ENCODE peak calls at places on chromosomes 2 and 18, in four cellular contexts. G is mesendoderm, R is PC-9, Y is upper lobe of right lung. J is an unnamed sample. For H3K4me1 and H3K36me3, the result is how much of the 10 kb centered on the place peaks cover.

GRCh38 chr2:181275643-181276070 is 181.5 kb upstream of the ITGA4 start:
- DNase-seq in R (no peak), Y (no peak), G (peak), J (no peak)

GRCh38 chr2:100561191-100561590 is 1.6 kb upstream of the PDCL3 start:
- DNase-seq in R (no peak), Y (no peak), G (no peak), J (no peak)

GRCh38 chr2:25297738-25298137 is 44.0 kb downstream of the DNMT3A start:
- DNase-seq in Y (no peak), G (peak), R (peak), J (no peak)

GRCh38 chr18:65786400-65786948 is 35.7 kb downstream of the CDH7 start:
- DNase-seq in R (no peak), Y (no peak), G (peak), J (no peak)

GRCh38 chr2:241724259-241724974 is 10.0 kb upstream of the D2HGDH start:
- DNase-seq in Y (no peak), G (peak), R (no peak), J (no peak)

GRCh38 chr18:45481846-45482245 is 133.4 kb upstream of the SLC14A2 start:
- DNase-seq in Y (no peak), G (no peak), R (no peak), J (no peak)

GRCh38 chr2:134482766-134483340 is 229.0 kb downstream of the MGAT5 start:
- DNase-seq in R (no peak), G (no peak), Y (no peak), J (peak)

GRCh38 chr2:62789918-62790317 is 84.4 kb downstream of the EHBP1 start:
- DNase-seq in G (no peak), R (no peak), Y (no peak), J (no peak)

GRCh38 chr2:177271981-177272666 is 7.6 kb upstream of the NFE2L2 start:
- DNase-seq in G (no peak), Y (no peak), R (no peak), J (no peak)

GRCh38 chr2:96552284-96553175 is 16.0 kb downstream of the ARID5A start:
- DNase-seq in Y (no peak), G (no peak), R (no peak), J (no peak)

GRCh38 chr2:171702781-171703556 is 15.7 kb downstream of the DYNC1I2 start:
- DNase-seq in R (no peak), G (no peak), Y (no peak), J (no peak)

GRCh38 chr2:120499784-120500495 is 154.0 kb downstream of the INHBB start:
- DNase-seq in Y (peak), R (peak), G (no peak), J (no peak)

GRCh38 chr2:170464268-170464667 is 250.9 kb upstream of the SP5 start:
- DNase-seq in G (no peak), R (no peak), Y (no peak), J (no peak)

GRCh38 chr18:76380791-76381405 is 114.1 kb downstream of the ZNF516 start:
- DNase-seq in G (peak), Y (no peak), R (no peak), J (no peak)
- H3K4me1 ChIP-seq in G (under half), Y (under half), R (under half), J (under half)

DNA sequence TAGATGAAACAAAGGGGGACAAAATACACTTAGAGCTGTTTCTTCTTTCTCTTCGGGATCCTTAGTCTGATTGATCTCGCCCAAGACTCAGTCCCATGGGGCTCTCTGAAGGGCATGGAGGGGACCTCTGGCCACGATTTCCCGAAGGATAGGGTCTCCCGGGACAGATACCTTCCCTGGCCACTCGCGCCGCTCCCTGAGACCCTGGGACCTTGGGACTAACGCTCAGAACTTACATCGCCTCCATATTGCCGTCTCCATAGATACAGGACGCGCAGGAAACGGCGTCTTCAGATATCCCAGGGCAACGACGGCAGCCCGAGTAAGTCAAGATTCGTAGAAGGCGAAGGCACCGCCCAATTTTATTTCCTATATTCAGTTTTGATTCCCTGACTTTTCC is at the start of gene CFAP65:
- DNase-seq in R (no peak), G (peak), Y (no peak), J (no peak)
- H3K4me3 ChIP-seq in R (peak), G (peak), Y (peak), J (no peak)

GRCh38 chr2:231161252-231162035 is 36.6 kb upstream of the HTR2B start:
- DNase-seq in Y (no peak), R (no peak), G (no peak), J (no peak)

GRCh38 chr2:231160701-231161100 is 35.9 kb upstream of the HTR2B start:
- DNase-seq in Y (no peak), G (no peak), R (no peak), J (no peak)

GRCh38 chr2:231159306-231159705 is 34.5 kb upstream of the HTR2B start:
- DNase-seq in G (no peak), Y (no peak), R (no peak), J (no peak)

GRCh38 chr2:231162036-231162345 is 36.4 kb upstream of the ARMC9 start:
- DNase-seq in R (peak), Y (no peak), G (no peak), J (no peak)

DNA sequence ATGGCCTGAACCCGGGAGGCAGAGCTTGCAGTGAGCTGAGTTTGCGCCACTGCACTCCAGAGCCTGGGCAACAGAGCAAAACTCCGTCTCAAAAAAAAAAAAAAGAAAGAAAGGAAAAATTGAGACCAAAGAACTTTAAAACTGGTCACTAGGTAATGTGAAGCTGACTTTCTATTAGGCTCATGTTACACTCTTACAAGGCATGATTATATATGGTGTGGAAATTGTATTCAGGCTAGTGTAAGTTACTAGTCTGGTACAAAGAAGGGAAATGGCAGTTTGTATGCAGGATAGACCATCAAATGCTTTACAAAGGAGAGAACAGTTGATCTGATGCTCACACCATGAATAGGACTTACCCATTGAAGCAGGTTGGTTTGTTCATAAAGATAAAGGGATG is 35.4 kb upstream of the ARMC9 start:
- DNase-seq in Y (no peak), R (no peak), G (no peak), J (no peak)
- H3K36me3 ChIP-seq in Y (under half), R (under half), G (under half), J (under half)

DNA sequence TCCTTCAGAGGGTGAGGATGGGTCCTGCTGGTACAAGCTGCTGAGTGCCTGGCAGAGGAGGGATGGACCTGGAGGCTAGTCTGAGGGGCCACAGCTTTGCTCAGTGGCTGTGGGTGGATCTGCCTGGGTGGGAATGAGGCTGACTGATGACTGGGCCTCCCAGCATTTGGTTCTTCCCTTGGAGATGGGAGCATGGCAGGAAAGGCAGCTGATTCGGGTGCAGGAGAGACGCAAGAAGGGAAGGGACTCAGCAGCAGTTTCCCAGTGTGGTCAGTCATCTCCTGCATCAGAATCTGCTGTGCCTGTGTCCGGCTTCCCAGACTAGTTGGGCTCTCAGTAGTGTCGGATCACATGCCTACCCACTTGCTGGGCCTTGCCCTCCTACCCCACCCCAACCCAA is 7.3 kb downstream of the WIPF1 start:
- DNase-seq in R (no peak), Y (no peak), G (no peak), J (no peak)
- H3K4me1 ChIP-seq in R (under half), Y (under half), G (under half), J (under half)

GRCh38 chr2:74439373-74440004 is 2.2 kb downstream of the RTKN start:
- DNase-seq in R (no peak), G (no peak), Y (no peak), J (no peak)
- H3K4me3 ChIP-seq in R (peak), G (peak), Y (peak), J (peak)

GRCh38 chr2:99430614-99431258 is 59.1 kb downstream of the REV1 start:
- DNase-seq in R (no peak), G (no peak), Y (no peak), J (no peak)
- H3K36me3 ChIP-seq in R (under half), G (under half), Y (half or more), J (under half)

GRCh38 chr18:9115984-9116383 is 13.5 kb downstream of the NDUFV2 start:
- DNase-seq in Y (no peak), G (no peak), R (no peak), J (no peak)

GRCh38 chr18:9117980-9118841 is 15.7 kb downstream of the NDUFV2 start:
- DNase-seq in R (no peak), G (no peak), Y (no peak), J (no peak)

GRCh38 chr18:9108911-9109310 is 6.4 kb downstream of the NDUFV2 start:
- DNase-seq in G (no peak), Y (no peak), R (no peak), J (no peak)

GRCh38 chr18:9109523-9109922 is 7.0 kb downstream of the NDUFV2 start:
- DNase-seq in R (no peak), Y (no peak), G (peak), J (no peak)

DNA sequence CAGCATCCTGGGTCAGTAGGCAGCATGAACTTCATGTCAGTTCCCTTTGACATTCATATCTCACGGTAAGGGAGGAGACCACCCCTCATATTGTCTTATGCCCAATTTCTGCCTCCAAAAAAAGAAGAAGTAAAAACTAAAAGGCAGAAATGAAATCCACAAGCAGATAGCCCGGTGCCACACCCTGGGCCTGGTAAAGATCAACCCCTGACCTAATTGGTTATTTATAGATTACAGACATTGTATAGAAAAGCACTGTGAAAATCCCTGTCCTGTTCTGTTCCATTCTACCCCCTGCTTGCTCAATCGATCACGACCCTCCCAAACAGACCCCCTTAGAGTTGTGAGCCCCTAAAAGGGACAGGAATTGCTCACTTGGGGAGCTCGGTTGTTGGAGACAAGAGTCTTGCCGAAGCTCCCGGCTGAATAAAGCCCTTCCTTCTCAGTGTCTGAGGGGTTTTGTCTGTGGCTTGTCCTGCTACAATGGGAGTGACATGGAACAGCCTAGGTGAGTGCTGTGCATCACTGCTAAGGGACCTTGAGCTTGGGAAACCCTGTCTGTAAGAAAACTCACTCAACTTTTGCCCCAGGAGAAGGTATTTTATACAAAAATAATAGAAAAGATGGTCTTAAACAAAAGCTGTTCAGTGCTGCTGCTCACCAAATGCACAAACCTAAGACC is 11.1 kb downstream of the NDUFV2 start:
- DNase-seq in Y (no peak), R (no peak), G (no peak), J (no peak)
- H3K4me1 ChIP-seq in Y (half or more), R (under half), G (under half), J (half or more)

GRCh38 chr2:199583676-199584075 is 125.9 kb upstream of the SATB2 start:
- DNase-seq in G (no peak), R (no peak), Y (no peak), J (no peak)

GRCh38 chr2:199581935-199582336 is 124.2 kb upstream of the SATB2 start:
- DNase-seq in G (peak), Y (no peak), R (no peak), J (no peak)

DNA sequence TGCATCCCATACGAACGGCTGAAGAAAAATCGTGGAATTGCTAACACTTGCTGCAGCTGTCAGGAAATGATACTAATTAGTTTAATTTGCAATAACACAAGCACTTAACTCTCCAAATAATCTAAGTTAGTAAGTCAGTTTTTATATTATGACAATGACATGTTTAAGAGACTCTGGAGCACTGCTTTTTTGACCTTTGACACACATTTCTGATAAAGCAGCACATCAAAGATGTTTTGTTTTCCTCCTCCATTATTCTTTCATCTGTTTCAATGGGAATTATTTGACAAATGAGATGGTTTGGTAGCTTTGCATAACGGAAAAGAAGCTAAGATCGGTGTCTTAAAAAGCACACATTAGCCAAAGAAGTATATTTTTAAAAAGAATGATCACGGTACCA is 123.8 kb upstream of the SATB2 start:
- DNase-seq in G (no peak), Y (no peak), R (no peak), J (no peak)
- H3K4me3 ChIP-seq in G (no peak), Y (peak), R (no peak), J (peak)

GRCh38 chr18:70021498-70021897 is 73.8 kb upstream of the CD226 start:
- DNase-seq in Y (no peak), R (no peak), G (no peak), J (no peak)
- H3K36me3 ChIP-seq in Y (under half), R (under half), G (under half), J (under half)

DNA sequence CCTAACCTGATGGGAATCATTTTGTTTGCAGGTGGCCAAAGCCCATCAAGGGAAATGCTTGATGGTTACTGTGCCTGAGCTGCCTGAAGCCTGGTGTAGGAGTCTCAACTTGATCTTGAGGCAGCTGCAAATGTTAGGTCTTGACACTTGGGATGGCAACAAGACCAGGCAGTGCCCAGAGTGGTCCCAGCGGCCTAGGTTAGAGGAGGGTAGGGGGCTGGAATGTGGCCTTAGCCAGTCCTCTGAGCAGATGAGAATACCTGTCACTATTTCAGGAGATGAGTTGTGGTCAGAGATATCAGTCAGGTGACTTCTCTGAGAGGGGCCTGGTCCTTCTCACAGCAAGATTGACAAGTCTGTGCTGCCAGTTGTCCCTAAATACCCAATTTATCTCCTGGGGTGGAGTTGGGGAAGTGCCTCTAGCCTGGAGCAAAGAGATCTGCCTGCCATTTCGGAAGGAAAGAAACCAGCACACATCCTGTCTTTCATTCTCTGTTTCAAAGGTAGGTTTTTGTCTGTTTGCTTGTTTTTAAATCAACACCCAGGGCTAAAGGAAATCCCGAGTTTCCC is 13.4 kb downstream of the SPTBN1 start:
- DNase-seq in Y (no peak), R (no peak), G (peak), J (no peak)
- H3K4me1 ChIP-seq in Y (under half), R (under half), G (under half), J (half or more)